ENCODE peak calls at places on chromosomes 16 and 17, in four cellular contexts. R is Calu3, W is heart right ventricle, N is H9. I is an unnamed sample.

GRCh38 chr17:63395075-63395815 is 50.9 kb downstream of the CYB561 start:
- DNase-seq in N (no peak), R (no peak), W (peak), I (no peak)

GRCh38 chr16:27312580-27313421 is 973 bp upstream of the IL4R start:
- DNase-seq in W (no peak), N (no peak), R (no peak), I (no peak)

GRCh38 chr16:80804061-80804450 is 342 bp downstream of the CDYL2 start:
- DNase-seq in W (peak), N (peak), R (peak), I (no peak)

GRCh38 chr17:52150935-52151334 is 7.6 kb downstream of the CA10 start:
- DNase-seq in N (no peak), W (no peak), R (no peak), I (no peak)

GRCh38 chr16:89101303-89102034 is 7.8 kb downstream of the ACSF3 start:
- DNase-seq in N (no peak), W (no peak), R (no peak), I (no peak)

GRCh38 chr17:75231071-75231470 is 25.6 kb downstream of the NUP85 start:
- DNase-seq in W (no peak), N (no peak), R (no peak), I (peak)

GRCh38 chr17:73194514-73195222 is 1.8 kb downstream of the COG1 start:
- DNase-seq in R (no peak), N (no peak), W (no peak), I (no peak)

GRCh38 chr16:21554795-21555585 is 44.4 kb upstream of the METTL9 start:
- DNase-seq in W (peak), N (peak), R (peak), I (peak)

GRCh38 chr17:73198201-73198929 is 5.5 kb downstream of the COG1 start:
- DNase-seq in W (no peak), R (no peak), N (no peak), I (no peak)

GRCh38 chr16:3960049-3960809 is 79.7 kb upstream of the CREBBP start:
- DNase-seq in W (no peak), R (no peak), N (no peak), I (no peak)

GRCh38 chr17:77959216-77959925 is 868 bp downstream of the TNRC6C start:
- DNase-seq in W (no peak), N (no peak), R (peak), I (peak)

GRCh38 chr17:38605230-38605851 is 411 bp downstream of the SRCIN1 start:
- DNase-seq in R (peak), N (peak), W (no peak), I (no peak)

GRCh38 chr17:38605852-38606645 is at the start of gene SRCIN1:
- DNase-seq in R (peak), N (peak), W (no peak), I (peak)

GRCh38 chr17:38602862-38603785 is 2.6 kb downstream of the SRCIN1 start:
- DNase-seq in N (no peak), W (no peak), R (no peak), I (no peak)

GRCh38 chr17:38603786-38604478 is 1.8 kb downstream of the SRCIN1 start:
- DNase-seq in N (no peak), R (no peak), W (no peak), I (no peak)

GRCh38 chr17:38604479-38605229 is 1.1 kb downstream of the SRCIN1 start:
- DNase-seq in N (peak), W (no peak), R (peak), I (peak)
- TF ChIP-seq CTCF in N (peak), W (no peak), R (peak), I (no peak)

DNA sequence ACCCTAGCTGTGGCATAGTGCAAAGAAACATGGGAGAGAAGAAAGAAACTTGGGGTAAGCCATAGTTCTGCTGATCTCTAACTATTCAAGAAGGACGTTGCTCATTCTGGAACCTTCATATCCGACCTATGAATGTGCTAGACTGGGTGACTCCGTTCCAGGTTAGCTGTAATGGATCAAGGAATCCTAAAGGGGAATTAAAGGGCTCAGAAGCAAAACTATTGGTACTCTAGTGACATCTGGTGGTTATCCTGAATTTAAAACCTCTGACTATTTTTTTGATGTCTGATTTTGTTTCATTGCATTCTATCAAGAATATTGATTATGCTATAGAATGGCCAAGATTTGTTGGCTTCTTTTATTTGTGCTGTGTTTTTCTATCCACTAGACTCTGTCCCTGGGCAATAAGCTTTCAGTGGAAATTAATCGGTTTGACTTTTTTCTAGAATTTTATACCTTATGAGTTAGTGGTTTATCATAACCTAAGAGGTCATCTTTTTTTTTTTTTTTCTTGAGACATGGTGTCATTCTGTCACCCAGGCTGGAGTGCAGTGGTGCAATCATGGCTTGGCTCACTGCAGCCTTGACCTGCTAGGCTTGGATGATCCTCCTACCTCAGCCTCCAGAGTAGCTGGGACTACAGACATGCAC is 19.5 kb downstream of the PCTP start:
- DNase-seq in N (no peak), W (no peak), R (no peak), I (peak)
- TF ChIP-seq CTCF in N (peak), W (peak), R (peak), I (peak)

GRCh38 chr17:55238931-55239297 is 25.8 kb upstream of the HLF start:
- DNase-seq in W (peak), N (peak), R (no peak), I (no peak)
- TF ChIP-seq CTCF in W (no peak), N (peak), R (no peak), I (no peak)

GRCh38 chr17:82097187-82097918 is 683 bp downstream of the FASN start:
- DNase-seq in R (peak), N (no peak), W (peak), I (peak)
- TF ChIP-seq CTCF in R (no peak), N (no peak), W (no peak), I (no peak)

GRCh38 chr17:68057531-68057952 is 22.0 kb downstream of the KPNA2 start:
- DNase-seq in N (no peak), W (no peak), R (peak), I (no peak)
- TF ChIP-seq CTCF in N (peak), W (peak), R (peak), I (peak)

DNA sequence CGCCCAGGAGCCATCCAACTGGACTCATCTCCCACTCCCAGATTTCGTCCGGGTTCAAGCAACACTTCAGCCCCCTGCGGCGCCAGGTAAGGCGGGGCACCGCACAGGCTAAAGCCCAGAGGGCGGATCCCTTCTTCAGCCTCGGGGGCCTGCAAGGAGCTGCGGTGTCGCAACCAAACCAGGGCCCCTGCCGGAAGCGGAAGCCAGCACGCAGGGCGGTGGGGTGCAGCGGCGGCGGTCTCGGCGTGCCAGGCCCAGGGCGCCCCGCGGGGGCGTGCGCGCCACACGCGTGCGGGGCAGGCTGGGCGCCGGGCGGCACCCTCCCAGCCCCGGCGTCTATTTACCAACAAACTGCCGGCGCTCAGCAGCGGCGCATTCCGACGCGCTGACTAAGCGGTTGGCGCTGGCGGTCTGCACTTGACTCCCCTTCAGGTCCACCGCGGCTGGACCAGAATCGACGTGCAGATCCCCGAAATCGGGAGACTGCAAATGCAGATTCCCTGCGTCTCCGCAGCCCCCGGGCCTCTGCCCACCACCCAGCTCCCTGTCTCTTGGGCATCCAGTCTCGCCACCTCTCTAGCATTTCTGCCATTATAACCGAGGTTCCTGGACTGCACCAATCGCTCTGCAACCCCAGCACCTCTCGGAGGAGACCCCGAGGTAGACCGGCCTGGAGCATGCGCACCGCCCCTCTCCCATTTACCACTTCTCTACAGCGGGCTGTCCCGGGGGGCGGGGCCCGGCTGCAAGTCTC is 433 bp upstream of the DLX4 start:
- DNase-seq in R (peak), W (peak), N (peak), I (peak)
- TF ChIP-seq CTCF in R (no peak), W (no peak), N (no peak), I (no peak)

DNA sequence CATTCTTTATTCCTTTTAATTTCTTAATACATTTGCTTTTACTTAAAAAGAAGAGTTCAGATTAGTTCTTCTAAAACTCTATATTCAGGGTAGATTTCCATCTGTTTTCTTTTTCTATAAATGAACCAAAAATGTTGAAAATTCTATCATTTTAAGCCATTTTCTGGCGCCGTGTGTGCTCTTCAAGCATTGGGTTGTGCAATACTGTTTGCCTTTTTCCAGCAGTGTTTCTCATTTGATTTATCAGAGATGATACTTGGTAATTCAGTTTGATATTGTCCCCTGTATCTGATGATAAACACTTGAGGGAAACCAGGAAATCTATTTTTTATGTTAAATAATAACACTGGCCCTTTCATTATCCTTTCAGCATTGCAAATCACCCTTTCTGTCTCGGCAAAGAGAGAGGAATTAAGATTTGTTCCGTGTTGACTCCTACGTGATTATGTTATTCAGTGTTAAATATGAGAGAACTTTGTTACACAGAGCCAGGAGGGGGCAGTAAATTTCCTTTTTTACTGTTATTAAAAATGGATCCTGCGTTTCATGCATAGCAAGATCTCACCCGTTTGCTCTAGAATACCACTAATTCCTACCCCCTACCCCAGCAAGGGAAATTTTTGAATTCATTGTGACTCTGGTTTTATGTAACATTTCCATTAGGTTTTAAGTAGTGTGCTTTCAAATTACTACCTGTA is 606.9 kb upstream of the RBFOX1 start:
- DNase-seq in R (no peak), N (no peak), W (no peak), I (no peak)
- TF ChIP-seq CTCF in R (no peak), N (peak), W (no peak), I (no peak)